ENCODE peak calls at places on chromosomes 2 and 18, in eight cellular contexts. T is HFFc6, X is astrocyte, Q is Caco-2, E is epithelial cell of esophagus, H is stomach, R is SK-N-SH, D is esophagus squamous epithelium. A is an unnamed sample.

GRCh38 chr2:18566145-18566544 is 5.7 kb upstream of the RDH14 start:
- DNase-seq in T (no peak), X (no peak), Q (no peak), E (no peak), H (no peak), R (no peak), D (no peak), A (no peak)

GRCh38 chr18:2425426-2426317 is 145.6 kb downstream of the METTL4 start:
- DNase-seq in T (peak), X (no peak), Q (no peak), E (peak), H (no peak), R (no peak), D (no peak), A (no peak)

GRCh38 chr2:174219321-174219720 is 29.0 kb downstream of the OLA1 start:
- DNase-seq in T (no peak), X (no peak), Q (no peak), E (no peak), H (no peak), R (no peak), D (no peak), A (no peak)

GRCh38 chr18:8730080-8730827 is 24.9 kb downstream of the MTCL1 start:
- DNase-seq in T (no peak), X (peak), Q (peak), E (peak), H (peak), R (peak), D (no peak), A (no peak)

GRCh38 chr2:109499549-109499948 is 114.2 kb downstream of the SEPTIN10 start:
- DNase-seq in T (no peak), X (no peak), Q (peak), E (peak), H (peak), R (peak), D (no peak), A (no peak)

GRCh38 chr18:37284260-37284659 is 281.3 kb downstream of the CELF4 start:
- DNase-seq in T (no peak), X (no peak), Q (no peak), E (no peak), H (no peak), R (no peak), D (no peak), A (no peak)

GRCh38 chr2:608711-609110 is 68.5 kb downstream of the TMEM18 start:
- DNase-seq in T (no peak), X (no peak), Q (no peak), E (no peak), H (no peak), R (no peak), D (no peak), A (no peak)

GRCh38 chr2:179569834-179570233 is 291.6 kb downstream of the ZNF385B start:
- DNase-seq in T (peak), X (peak), Q (no peak), E (peak), H (no peak), R (no peak), D (no peak), A (no peak)

GRCh38 chr18:13486686-13487085 is 239.7 kb downstream of the FAM210A start:
- DNase-seq in T (no peak), X (no peak), Q (no peak), E (no peak), H (no peak), R (no peak), D (no peak), A (no peak)

GRCh38 chr2:143728498-143728897 is 599.3 kb downstream of the ARHGAP15 start:
- DNase-seq in T (no peak), X (no peak), Q (no peak), E (peak), H (no peak), R (no peak), D (no peak), A (peak)

GRCh38 chr2:16224298-16225045 is 284.1 kb downstream of the MYCN start:
- DNase-seq in T (no peak), X (no peak), Q (no peak), E (no peak), H (no peak), R (peak), D (no peak), A (no peak)

GRCh38 chr2:146123714-146124113 is 1603.8 kb upstream of the ZEB2 start:
- DNase-seq in T (no peak), X (peak), Q (no peak), E (no peak), H (no peak), R (no peak), D (no peak), A (no peak)

GRCh38 chr2:97695744-97696143 is 17.6 kb upstream of the ZAP70 start:
- DNase-seq in T (no peak), X (no peak), Q (no peak), E (peak), H (no peak), R (no peak), D (no peak), A (no peak)

GRCh38 chr2:190468814-190469569 is 60.8 kb downstream of the MFSD6 start:
- DNase-seq in T (peak), X (peak), Q (no peak), E (peak), H (peak), R (peak), D (no peak), A (no peak)

GRCh38 chr2:43178055-43178598 is 48.3 kb downstream of the ZFP36L2 start:
- DNase-seq in T (no peak), X (no peak), Q (no peak), E (no peak), H (no peak), R (no peak), D (no peak), A (no peak)

GRCh38 chr18:9437049-9437448 is 38.3 kb upstream of the RALBP1 start:
- DNase-seq in T (no peak), X (peak), Q (no peak), E (no peak), H (no peak), R (no peak), D (no peak), A (no peak)

GRCh38 chr2:173881466-173881865 is 83.7 kb downstream of the SP3 start:
- DNase-seq in T (no peak), X (peak), Q (no peak), E (no peak), H (no peak), R (peak), D (no peak), A (no peak)

GRCh38 chr2:29042581-29043075 is 31.7 kb downstream of the PCARE start:
- DNase-seq in T (no peak), X (peak), Q (no peak), E (no peak), H (no peak), R (peak), D (no peak), A (no peak)

GRCh38 chr2:72827999-72828646 is 2.3 kb upstream of the EXOC6B start:
- DNase-seq in T (peak), X (peak), Q (peak), E (peak), H (no peak), R (no peak), D (no peak), A (no peak)

GRCh38 chr2:156728328-156728727 is 292.1 kb downstream of the GPD2 start:
- DNase-seq in T (no peak), X (no peak), Q (no peak), E (no peak), H (no peak), R (no peak), D (no peak), A (no peak)

GRCh38 chr2:98936133-98936916 is at the start of gene CRACDL:
- DNase-seq in T (no peak), X (no peak), Q (peak), E (peak), H (no peak), R (peak), D (no peak), A (peak)

GRCh38 chr2:172623249-172623965 is 67.5 kb downstream of the PDK1 start:
- DNase-seq in T (peak), X (peak), Q (no peak), E (no peak), H (no peak), R (no peak), D (no peak), A (no peak)

GRCh38 chr2:239820836-239821693 is 204.1 kb downstream of the NDUFA10 start:
- DNase-seq in T (no peak), X (no peak), Q (no peak), E (no peak), H (peak), R (no peak), D (no peak), A (no peak)

GRCh38 chr2:70371753-70372152 is 69.9 kb upstream of the FAM136A start:
- DNase-seq in T (peak), X (peak), Q (no peak), E (peak), H (no peak), R (no peak), D (no peak), A (no peak)

GRCh38 chr2:9311488-9311887 is 104.9 kb downstream of the ASAP2 start:
- DNase-seq in T (peak), X (peak), Q (no peak), E (peak), H (no peak), R (peak), D (no peak), A (no peak)

GRCh38 chr18:8773980-8774379 is 68.6 kb downstream of the MTCL1 start:
- DNase-seq in T (no peak), X (peak), Q (no peak), E (no peak), H (no peak), R (no peak), D (no peak), A (no peak)

GRCh38 chr2:170716851-170717598 is 1.9 kb downstream of the SP5 start:
- DNase-seq in T (no peak), X (no peak), Q (peak), E (peak), H (peak), R (peak), D (no peak), A (peak)

GRCh38 chr2:114577657-114578056 is 135.2 kb downstream of the DPP10 start:
- DNase-seq in T (no peak), X (no peak), Q (no peak), E (no peak), H (no peak), R (no peak), D (no peak), A (no peak)

GRCh38 chr2:214881647-214882205 is 72.2 kb upstream of the BARD1 start:
- DNase-seq in T (no peak), X (peak), Q (no peak), E (peak), H (no peak), R (no peak), D (no peak), A (no peak)

GRCh38 chr2:225086915-225087314 is 44.6 kb upstream of the DOCK10 start:
- DNase-seq in T (no peak), X (no peak), Q (no peak), E (no peak), H (no peak), R (no peak), D (no peak), A (no peak)

GRCh38 chr18:42922363-42922762 is 193.1 kb downstream of the RIT2 start:
- DNase-seq in T (no peak), X (no peak), Q (no peak), E (no peak), H (no peak), R (no peak), D (no peak), A (no peak)

GRCh38 chr2:33104726-33105125 is 158.0 kb downstream of the LTBP1 start:
- DNase-seq in T (no peak), X (peak), Q (no peak), E (peak), H (no peak), R (no peak), D (no peak), A (no peak)

GRCh38 chr2:46390036-46390435 is 89.3 kb upstream of the TMEM247 start:
- DNase-seq in T (no peak), X (no peak), Q (no peak), E (no peak), H (no peak), R (no peak), D (no peak), A (no peak)

GRCh38 chr2:21070322-21071257 is 26.7 kb upstream of the APOB start:
- DNase-seq in T (no peak), X (no peak), Q (peak), E (no peak), H (no peak), R (peak), D (no peak), A (no peak)

GRCh38 chr18:59516356-59517155 is 157.5 kb upstream of the LMAN1 start:
- DNase-seq in T (peak), X (peak), Q (peak), E (peak), H (no peak), R (peak), D (no peak), A (no peak)

GRCh38 chr18:77168666-77169358 is 36.2 kb upstream of the MBP start:
- DNase-seq in T (no peak), X (no peak), Q (no peak), E (no peak), H (no peak), R (no peak), D (no peak), A (no peak)

GRCh38 chr2:140384946-140385345 is 1604.8 kb upstream of the NXPH2 start:
- DNase-seq in T (no peak), X (no peak), Q (no peak), E (no peak), H (no peak), R (no peak), D (no peak), A (no peak)

GRCh38 chr18:2104620-2105462 is 466.5 kb downstream of the METTL4 start:
- DNase-seq in T (peak), X (peak), Q (peak), E (peak), H (peak), R (peak), D (no peak), A (peak)

GRCh38 chr18:21686282-21687105 is 18.1 kb downstream of the ABHD3 start:
- DNase-seq in T (no peak), X (no peak), Q (peak), E (no peak), H (peak), R (no peak), D (no peak), A (no peak)

DNA sequence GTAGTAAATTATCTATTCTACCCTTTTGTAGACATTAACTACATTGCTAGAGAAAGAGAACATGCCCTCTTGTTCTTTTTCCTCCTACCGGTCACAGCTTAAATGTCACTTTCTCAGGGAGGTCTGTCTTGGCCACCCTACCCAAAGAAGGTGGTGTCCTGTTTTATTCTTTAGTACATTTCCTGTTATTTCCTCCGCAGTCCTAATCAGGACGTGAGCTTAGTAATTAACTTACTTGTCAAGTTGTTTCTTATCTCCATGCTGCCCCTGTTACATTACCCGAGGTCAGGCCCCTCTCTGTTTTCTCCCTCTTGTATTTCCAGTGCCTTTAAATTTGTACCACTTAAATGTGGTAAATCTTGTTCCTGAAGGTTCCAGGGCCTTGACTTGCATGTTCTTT is 73.7 kb upstream of the RMDN2 start:
- DNase-seq in T (no peak), X (no peak), Q (no peak), E (no peak), H (no peak), R (peak), D (no peak), A (no peak)
- TF ChIP-seq CTCF in T (no peak), X (no peak), Q (no peak), E (no peak), H (no peak), R (no peak), D (no peak), A (no peak)

GRCh38 chr2:220460257-220460985 is 833.0 kb downstream of the SLC4A3 start:
- DNase-seq in T (peak), X (no peak), Q (no peak), E (peak), H (no peak), R (no peak), D (no peak), A (no peak)
- TF ChIP-seq CTCF in T (peak), X (no peak), Q (peak), E (peak), H (no peak), R (peak), D (no peak), A (no peak)

DNA sequence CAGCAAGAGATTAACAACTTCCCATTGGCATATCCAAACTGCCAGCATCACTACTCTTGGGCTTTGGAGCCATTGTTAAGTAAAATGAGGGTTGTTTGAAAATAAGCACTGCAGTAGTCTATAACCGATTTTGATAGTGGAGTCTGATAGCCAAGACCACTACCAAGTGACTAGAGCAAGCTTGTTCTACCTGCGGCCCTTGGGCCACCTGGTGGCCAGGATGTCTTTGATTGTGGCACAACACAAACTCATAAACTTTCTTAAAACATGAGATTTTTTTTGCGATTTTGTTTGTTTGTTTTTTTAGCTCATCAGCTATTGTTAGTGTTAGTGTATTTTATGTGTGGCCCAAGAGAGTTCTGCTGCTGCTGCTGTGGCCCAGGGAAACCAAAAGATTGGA is 11.0 kb downstream of the UBE2E3 start:
- DNase-seq in T (no peak), X (no peak), Q (no peak), E (no peak), H (no peak), R (no peak), D (no peak), A (no peak)
- TF ChIP-seq CTCF in T (peak), X (no peak), Q (peak), E (peak), H (no peak), R (peak), D (no peak), A (no peak)

DNA sequence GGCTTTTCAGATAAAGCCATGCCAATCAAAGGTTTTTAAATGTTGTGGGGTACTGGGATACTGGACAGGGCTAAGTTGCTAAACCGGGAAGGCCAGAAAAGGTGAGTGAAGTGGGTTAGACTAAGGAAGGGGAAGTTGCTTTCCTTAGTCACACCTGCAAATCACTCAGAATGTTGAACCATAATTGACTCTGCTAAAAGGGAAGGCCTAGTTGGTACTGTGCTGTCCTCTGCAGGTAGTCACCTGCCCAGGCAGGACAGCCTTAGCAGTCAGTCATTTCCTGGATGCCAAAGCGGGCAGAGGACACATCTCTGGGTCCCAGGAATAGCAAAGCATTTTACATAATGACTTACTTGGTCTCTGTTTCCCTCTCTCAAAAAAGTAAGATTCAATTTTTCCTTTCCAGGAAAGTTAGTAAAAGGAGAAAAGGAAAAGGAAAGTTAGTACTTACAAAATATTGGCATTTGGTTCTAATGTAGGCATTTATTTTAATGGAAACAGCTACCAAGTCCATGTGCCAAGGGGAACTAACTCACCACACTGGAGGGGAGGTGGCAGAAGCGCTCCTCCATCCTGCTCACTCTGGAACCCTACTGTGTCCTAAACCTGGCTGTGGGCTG is 60.2 kb downstream of the RFTN2 start:
- DNase-seq in T (no peak), X (no peak), Q (no peak), E (peak), H (no peak), R (no peak), D (no peak), A (no peak)
- TF ChIP-seq CTCF in T (no peak), X (no peak), Q (no peak), E (peak), H (no peak), R (no peak), D (peak), A (no peak)

GRCh38 chr2:157747280-157747679 is 118.6 kb upstream of the ACVR1C start:
- DNase-seq in T (no peak), X (no peak), Q (no peak), E (no peak), H (no peak), R (no peak), D (no peak), A (no peak)

GRCh38 chr2:157748371-157749132 is 119.9 kb upstream of the ACVR1C start:
- DNase-seq in T (peak), X (peak), Q (no peak), E (no peak), H (no peak), R (no peak), D (no peak), A (no peak)

GRCh38 chr2:157747695-157748370 is 119.2 kb upstream of the ACVR1C start:
- DNase-seq in T (peak), X (peak), Q (no peak), E (peak), H (no peak), R (peak), D (no peak), A (no peak)

GRCh38 chr2:157749684-157750083 is 121.0 kb upstream of the ACVR1C start:
- DNase-seq in T (no peak), X (no peak), Q (no peak), E (no peak), H (no peak), R (no peak), D (no peak), A (no peak)

DNA sequence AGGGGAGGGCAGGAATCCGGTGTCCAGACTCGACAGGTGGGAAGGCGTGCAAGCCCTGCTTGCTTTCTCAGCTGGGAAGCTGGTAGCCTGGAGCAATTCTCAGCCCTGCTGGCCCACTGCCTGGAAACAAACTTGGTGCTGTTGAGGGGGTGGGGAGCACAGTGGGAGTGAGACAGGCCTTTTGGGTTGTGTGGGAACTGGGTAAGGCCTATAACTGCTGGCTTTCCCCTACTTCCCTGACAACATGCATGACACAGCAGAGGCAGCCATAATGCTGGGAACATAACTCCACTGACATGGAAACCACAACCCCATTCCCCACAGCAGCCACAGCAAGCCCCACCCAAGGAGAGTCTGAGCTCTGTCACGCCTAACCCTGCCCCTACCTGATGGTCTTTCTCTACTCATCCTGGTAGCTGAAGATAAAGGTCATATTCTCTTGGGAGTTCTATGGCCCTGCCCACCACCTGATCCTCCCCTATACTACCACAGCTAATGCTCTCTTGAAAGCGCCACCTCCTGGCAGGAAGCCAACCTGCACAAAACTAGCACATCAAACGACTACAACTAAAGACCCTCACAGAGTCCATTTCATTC is 122.9 kb upstream of the ACVR1C start:
- DNase-seq in T (no peak), X (peak), Q (peak), E (peak), H (no peak), R (no peak), D (no peak), A (peak)
- TF ChIP-seq CTCF in T (peak), X (no peak), Q (peak), E (peak), H (no peak), R (peak), D (no peak), A (peak)

A was measured in activated CD8-positive, alpha-beta T cell treated with anti-CD3 and anti-CD28 coated beads for 36 hours.